ENCODE peak calls at places on chromosome 17, in four cellular contexts. One of them, this sample, is unnamed.

GRCh38 chr17:19003966-19004600 is 481 bp downstream of the FAM83G start:
- DNase-seq in K562: peak; percentile 41
- DNase-seq in A549: peak; percentile 75
- DNase-seq in HepG2: peak; percentile 50
- DNase-seq in this sample: no peak

GRCh38 chr17:56488800-56489199 is 104.7 kb upstream of the NOG start:
- DNase-seq in K562: no peak
- DNase-seq in A549: no peak
- DNase-seq in HepG2: no peak
- DNase-seq in this sample: no peak

GRCh38 chr17:15108992-15109391 is 156.1 kb downstream of the PMP22 start:
- DNase-seq in K562: no peak
- DNase-seq in A549: no peak
- DNase-seq in HepG2: no peak
- DNase-seq in this sample: no peak

GRCh38 chr17:50118076-50118827 is 11.7 kb downstream of the SAMD14 start:
- DNase-seq in K562: no peak
- DNase-seq in A549: no peak
- DNase-seq in HepG2: no peak
- DNase-seq in this sample: no peak

GRCh38 chr17:8408371-8408770 is 10.7 kb upstream of the RNF222 start:
- DNase-seq in K562: no peak
- DNase-seq in A549: peak; percentile 33
- DNase-seq in HepG2: peak; percentile 41
- DNase-seq in this sample: no peak

GRCh38 chr17:14760719-14761425 is 460.0 kb downstream of the HS3ST3B1 start:
- DNase-seq in K562: no peak
- DNase-seq in A549: no peak
- DNase-seq in HepG2: peak; percentile 76
- DNase-seq in this sample: no peak

GRCh38 chr17:16915752-16916556 is 56.0 kb downstream of the TNFRSF13B start:
- DNase-seq in K562: peak; percentile 36
- DNase-seq in A549: peak; percentile 75
- DNase-seq in HepG2: peak; percentile 32
- DNase-seq in this sample: peak; percentile 17

GRCh38 chr17:29243792-29244191 is 2.9 kb upstream of the CRYBA1 start:
- DNase-seq in K562: peak; percentile 50
- DNase-seq in A549: peak; percentile 78
- DNase-seq in HepG2: peak; percentile 30
- DNase-seq in this sample: no peak

GRCh38 chr17:7046127-7046724 is 2.3 kb upstream of the SLC16A11 start:
- DNase-seq in K562: no peak
- DNase-seq in A549: no peak
- DNase-seq in HepG2: peak; percentile 54
- DNase-seq in this sample: no peak

GRCh38 chr17:9865585-9865984 is 39.5 kb downstream of the RCVRN start:
- DNase-seq in K562: no peak
- DNase-seq in A549: no peak
- DNase-seq in HepG2: no peak
- DNase-seq in this sample: no peak

GRCh38 chr17:9519873-9520272 is 55.7 kb downstream of the STX8 start:
- DNase-seq in K562: no peak
- DNase-seq in A549: no peak
- DNase-seq in HepG2: no peak
- DNase-seq in this sample: no peak

GRCh38 chr17:63634816-63635215 is 12.6 kb downstream of the MAP3K3 start:
- DNase-seq in K562: no peak
- DNase-seq in A549: no peak
- DNase-seq in HepG2: no peak
- DNase-seq in this sample: no peak

GRCh38 chr17:82965371-82965770 is 114.0 kb upstream of the METRNL start:
- DNase-seq in K562: no peak
- DNase-seq in A549: no peak
- DNase-seq in HepG2: no peak
- DNase-seq in this sample: no peak

DNA sequence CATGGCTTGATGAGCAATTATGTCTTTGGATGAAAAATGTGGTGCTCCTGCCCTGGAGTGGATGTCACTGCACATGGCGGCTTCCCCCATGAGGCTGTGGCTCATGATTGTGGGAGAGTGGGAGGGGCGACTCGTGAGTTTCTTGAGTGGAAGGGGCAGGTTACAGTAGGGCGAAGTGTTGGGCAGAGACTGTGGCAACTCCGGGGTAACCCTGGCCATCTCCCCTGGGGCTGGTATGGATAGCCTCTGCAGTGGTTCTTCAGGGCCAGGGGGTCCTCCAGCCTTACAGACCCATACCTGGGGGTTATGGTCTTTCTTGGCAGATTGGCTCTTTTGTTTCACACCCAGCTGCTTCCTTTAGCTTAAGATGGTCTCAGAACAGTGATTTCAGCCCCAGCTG is 1.3 kb upstream of the TNS4 start:
- DNase-seq in K562: no peak
- DNase-seq in A549: no peak
- DNase-seq in HepG2: no peak
- DNase-seq in this sample: no peak
- TF ChIP-seq CHD4 in K562: no peak
- TF ChIP-seq CHD4 in A549: no peak
- TF ChIP-seq CHD4 in HepG2: no peak
- TF ChIP-seq CHD4 in this sample: no peak

GRCh38 chr17:2860045-2860444 is 63.8 kb downstream of the RAP1GAP2 start:
- DNase-seq in K562: no peak
- DNase-seq in A549: no peak
- DNase-seq in HepG2: no peak
- DNase-seq in this sample: no peak
- TF ChIP-seq CHD4 in K562: no peak
- TF ChIP-seq CHD4 in A549: no peak
- TF ChIP-seq CHD4 in HepG2: no peak
- TF ChIP-seq CHD4 in this sample: no peak

GRCh38 chr17:43200127-43200526 is 11.5 kb upstream of the TMEM106A start:
- DNase-seq in K562: peak; percentile 11
- DNase-seq in A549: no peak
- DNase-seq in HepG2: no peak
- DNase-seq in this sample: no peak
- TF ChIP-seq CHD4 in K562: no peak
- TF ChIP-seq CHD4 in A549: no peak
- TF ChIP-seq CHD4 in HepG2: no peak
- TF ChIP-seq CHD4 in this sample: no peak

GRCh38 chr17:73307130-73307529 is 4.7 kb downstream of the CDC42EP4 start:
- DNase-seq in K562: no peak
- DNase-seq in A549: no peak
- DNase-seq in HepG2: no peak
- DNase-seq in this sample: no peak
- TF ChIP-seq CHD4 in K562: no peak
- TF ChIP-seq CHD4 in A549: no peak
- TF ChIP-seq CHD4 in HepG2: no peak
- TF ChIP-seq CHD4 in this sample: no peak